ENCODE peak calls at places on chromosomes 3 and 15, in seven cellular contexts. One of them, this sample, is unnamed.

GRCh38 chr15:81317642-81318017 is 6.3 kb downstream of the STARD5 start:
- DNase-seq in endothelial cell of umbilical vein: no peak
- DNase-seq in suprapubic skin: no peak
- DNase-seq in bronchial epithelial cell: no peak
- DNase-seq in foreskin fibroblast: no peak
- DNase-seq in aorta: no peak
- DNase-seq in spleen: peak; percentile 47
- DNase-seq in this sample: no peak

GRCh38 chr3:57164606-57165573 is at the start of gene IL17RD:
- DNase-seq in aorta: peak; percentile 81
- DNase-seq in bronchial epithelial cell: peak; percentile 51
- DNase-seq in suprapubic skin: peak; percentile 85
- DNase-seq in foreskin fibroblast: peak; percentile 92
- DNase-seq in endothelial cell of umbilical vein: peak; percentile 74
- DNase-seq in spleen: peak; percentile 87
- DNase-seq in this sample: peak; percentile 81

GRCh38 chr3:192332386-192333291 is 394.7 kb downstream of the FGF12 start:
- DNase-seq in endothelial cell of umbilical vein: no peak
- DNase-seq in spleen: no peak
- DNase-seq in aorta: no peak
- DNase-seq in foreskin fibroblast: no peak
- DNase-seq in suprapubic skin: no peak
- DNase-seq in bronchial epithelial cell: no peak
- DNase-seq in this sample: no peak

GRCh38 chr15:41791970-41792637 is 17.8 kb downstream of the MAPKBP1 start:
- DNase-seq in spleen: no peak
- DNase-seq in aorta: no peak
- DNase-seq in foreskin fibroblast: peak; percentile 51
- DNase-seq in endothelial cell of umbilical vein: no peak
- DNase-seq in suprapubic skin: no peak
- DNase-seq in bronchial epithelial cell: no peak
- DNase-seq in this sample: no peak

GRCh38 chr15:48702569-48703239 is 57.2 kb upstream of the FBN1 start:
- DNase-seq in suprapubic skin: no peak
- DNase-seq in spleen: no peak
- DNase-seq in bronchial epithelial cell: no peak
- DNase-seq in foreskin fibroblast: peak; percentile 34
- DNase-seq in aorta: no peak
- DNase-seq in endothelial cell of umbilical vein: no peak
- DNase-seq in this sample: no peak

GRCh38 chr15:101286471-101287114 is 8.5 kb downstream of the SNRPA1 start:
- DNase-seq in spleen: no peak
- DNase-seq in suprapubic skin: no peak
- DNase-seq in aorta: no peak
- DNase-seq in bronchial epithelial cell: no peak
- DNase-seq in foreskin fibroblast: no peak
- DNase-seq in endothelial cell of umbilical vein: no peak
- DNase-seq in this sample: no peak

GRCh38 chr3:126490619-126491018 is 14.9 kb upstream of the ZXDC start:
- DNase-seq in bronchial epithelial cell: no peak
- DNase-seq in foreskin fibroblast: no peak
- DNase-seq in suprapubic skin: no peak
- DNase-seq in endothelial cell of umbilical vein: no peak
- DNase-seq in spleen: peak; percentile 30
- DNase-seq in aorta: no peak
- DNase-seq in this sample: no peak

GRCh38 chr3:9915252-9916141 is 1.4 kb upstream of the IL17RC start:
- DNase-seq in suprapubic skin: peak; percentile 88
- DNase-seq in foreskin fibroblast: peak; percentile 88
- DNase-seq in aorta: peak; percentile 85
- DNase-seq in spleen: peak; percentile 89
- DNase-seq in endothelial cell of umbilical vein: peak; percentile 50
- DNase-seq in bronchial epithelial cell: peak; percentile 23
- DNase-seq in this sample: peak; percentile 43

GRCh38 chr3:100149130-100149529 is 34.8 kb upstream of the FILIP1L start:
- DNase-seq in endothelial cell of umbilical vein: no peak
- DNase-seq in foreskin fibroblast: no peak
- DNase-seq in aorta: no peak
- DNase-seq in suprapubic skin: no peak
- DNase-seq in spleen: no peak
- DNase-seq in bronchial epithelial cell: no peak
- DNase-seq in this sample: no peak

GRCh38 chr3:64002248-64002647 is 21.0 kb downstream of the PSMD6 start:
- DNase-seq in endothelial cell of umbilical vein: no peak
- DNase-seq in bronchial epithelial cell: no peak
- DNase-seq in foreskin fibroblast: no peak
- DNase-seq in spleen: no peak
- DNase-seq in suprapubic skin: no peak
- DNase-seq in aorta: no peak
- DNase-seq in this sample: no peak

GRCh38 chr3:113054552-113054951 is 63.8 kb downstream of the GTPBP8 start:
- DNase-seq in suprapubic skin: no peak
- DNase-seq in spleen: no peak
- DNase-seq in aorta: no peak
- DNase-seq in bronchial epithelial cell: peak; percentile 80
- DNase-seq in foreskin fibroblast: peak; percentile 69
- DNase-seq in endothelial cell of umbilical vein: no peak
- DNase-seq in this sample: no peak

GRCh38 chr15:79640206-79640605 is 208.1 kb downstream of the MINAR1 start:
- DNase-seq in endothelial cell of umbilical vein: peak; percentile 74
- DNase-seq in foreskin fibroblast: peak; percentile 94
- DNase-seq in aorta: no peak
- DNase-seq in bronchial epithelial cell: peak; percentile 47
- DNase-seq in spleen: no peak
- DNase-seq in suprapubic skin: no peak
- DNase-seq in this sample: no peak

GRCh38 chr15:83108266-83109219 is 1.1 kb downstream of the TM6SF1 start:
- DNase-seq in spleen: peak; percentile 90
- DNase-seq in bronchial epithelial cell: peak; percentile 41
- DNase-seq in foreskin fibroblast: peak; percentile 50
- DNase-seq in suprapubic skin: no peak
- DNase-seq in endothelial cell of umbilical vein: peak; percentile 90
- DNase-seq in aorta: peak; percentile 88
- DNase-seq in this sample: peak; percentile 33

GRCh38 chr15:66765478-66766281 is 63.6 kb downstream of the SMAD6 start:
- DNase-seq in endothelial cell of umbilical vein: peak; percentile 93
- DNase-seq in suprapubic skin: no peak
- DNase-seq in foreskin fibroblast: no peak
- DNase-seq in bronchial epithelial cell: peak; percentile 61
- DNase-seq in aorta: peak; percentile 73
- DNase-seq in spleen: peak; percentile 53
- DNase-seq in this sample: peak; percentile 96

GRCh38 chr15:49692514-49693090 is 71.8 kb downstream of the DTWD1 start:
- DNase-seq in suprapubic skin: no peak
- DNase-seq in spleen: no peak
- DNase-seq in endothelial cell of umbilical vein: no peak
- DNase-seq in aorta: no peak
- DNase-seq in bronchial epithelial cell: no peak
- DNase-seq in foreskin fibroblast: peak; percentile 26
- DNase-seq in this sample: no peak

GRCh38 chr3:139830817-139831216 is 104.2 kb upstream of the CLSTN2 start:
- DNase-seq in spleen: no peak
- DNase-seq in foreskin fibroblast: no peak
- DNase-seq in bronchial epithelial cell: no peak
- DNase-seq in suprapubic skin: no peak
- DNase-seq in aorta: no peak
- DNase-seq in endothelial cell of umbilical vein: no peak
- DNase-seq in this sample: no peak

GRCh38 chr3:10753964-10754363 is 62.1 kb upstream of the SLC6A11 start:
- DNase-seq in aorta: no peak
- DNase-seq in foreskin fibroblast: peak; percentile 58
- DNase-seq in bronchial epithelial cell: peak; percentile 34
- DNase-seq in suprapubic skin: peak; percentile 41
- DNase-seq in endothelial cell of umbilical vein: peak; percentile 36
- DNase-seq in spleen: no peak
- DNase-seq in this sample: peak; percentile 74

GRCh38 chr3:169914321-169914720 is 2.9 kb downstream of the SAMD7 start:
- DNase-seq in bronchial epithelial cell: peak; percentile 50
- DNase-seq in aorta: no peak
- DNase-seq in spleen: no peak
- DNase-seq in endothelial cell of umbilical vein: peak; percentile 28
- DNase-seq in suprapubic skin: no peak
- DNase-seq in foreskin fibroblast: peak; percentile 75
- DNase-seq in this sample: no peak

GRCh38 chr15:85688703-85689102 is 106.0 kb downstream of the KLHL25 start:
- DNase-seq in endothelial cell of umbilical vein: peak; percentile 35
- DNase-seq in bronchial epithelial cell: no peak
- DNase-seq in suprapubic skin: no peak
- DNase-seq in aorta: no peak
- DNase-seq in spleen: no peak
- DNase-seq in foreskin fibroblast: no peak
- DNase-seq in this sample: no peak

GRCh38 chr15:70111203-70112017 is 13.7 kb upstream of the TLE3 start:
- DNase-seq in suprapubic skin: no peak
- DNase-seq in foreskin fibroblast: peak; percentile 83
- DNase-seq in spleen: no peak
- DNase-seq in bronchial epithelial cell: no peak
- DNase-seq in aorta: peak; percentile 79
- DNase-seq in endothelial cell of umbilical vein: peak; percentile 91
- DNase-seq in this sample: peak; percentile 97

GRCh38 chr3:120203621-120204020 is 81.4 kb downstream of the GPR156 start:
- DNase-seq in endothelial cell of umbilical vein: no peak
- DNase-seq in spleen: no peak
- DNase-seq in bronchial epithelial cell: no peak
- DNase-seq in foreskin fibroblast: no peak
- DNase-seq in aorta: no peak
- DNase-seq in suprapubic skin: no peak
- DNase-seq in this sample: no peak

GRCh38 chr15:78909791-78910228 is 35.0 kb downstream of the CTSH start:
- DNase-seq in endothelial cell of umbilical vein: peak; percentile 52
- DNase-seq in suprapubic skin: no peak
- DNase-seq in aorta: no peak
- DNase-seq in bronchial epithelial cell: peak; percentile 39
- DNase-seq in spleen: no peak
- DNase-seq in foreskin fibroblast: peak; percentile 71
- DNase-seq in this sample: peak; percentile 68

GRCh38 chr15:42070966-42071350 is 23.4 kb downstream of the PLA2G4D start:
- DNase-seq in suprapubic skin: peak; percentile 64
- DNase-seq in aorta: no peak
- DNase-seq in endothelial cell of umbilical vein: no peak
- DNase-seq in spleen: no peak
- DNase-seq in foreskin fibroblast: no peak
- DNase-seq in bronchial epithelial cell: no peak
- DNase-seq in this sample: no peak

GRCh38 chr3:53820756-53821580 is 25.3 kb downstream of the CHDH start:
- DNase-seq in aorta: no peak
- DNase-seq in foreskin fibroblast: no peak
- DNase-seq in endothelial cell of umbilical vein: no peak
- DNase-seq in spleen: peak; percentile 56
- DNase-seq in suprapubic skin: peak; percentile 76
- DNase-seq in bronchial epithelial cell: no peak
- DNase-seq in this sample: no peak

GRCh38 chr3:195794708-195795107 is 17.0 kb downstream of the MUC4 start:
- DNase-seq in spleen: no peak
- DNase-seq in aorta: peak; percentile 24
- DNase-seq in foreskin fibroblast: no peak
- DNase-seq in bronchial epithelial cell: no peak
- DNase-seq in endothelial cell of umbilical vein: no peak
- DNase-seq in suprapubic skin: no peak
- DNase-seq in this sample: peak; percentile 61

GRCh38 chr15:83144771-83145170 is 37.3 kb downstream of the TM6SF1 start:
- DNase-seq in foreskin fibroblast: no peak
- DNase-seq in suprapubic skin: no peak
- DNase-seq in aorta: no peak
- DNase-seq in bronchial epithelial cell: no peak
- DNase-seq in spleen: no peak
- DNase-seq in endothelial cell of umbilical vein: no peak
- DNase-seq in this sample: no peak

GRCh38 chr3:152298393-152299242 is 29.9 kb downstream of the MBNL1 start:
- DNase-seq in bronchial epithelial cell: peak; percentile 91
- DNase-seq in suprapubic skin: no peak
- DNase-seq in aorta: no peak
- DNase-seq in foreskin fibroblast: peak; percentile 98
- DNase-seq in endothelial cell of umbilical vein: peak; percentile 88
- DNase-seq in spleen: no peak
- DNase-seq in this sample: peak; percentile 93

DNA sequence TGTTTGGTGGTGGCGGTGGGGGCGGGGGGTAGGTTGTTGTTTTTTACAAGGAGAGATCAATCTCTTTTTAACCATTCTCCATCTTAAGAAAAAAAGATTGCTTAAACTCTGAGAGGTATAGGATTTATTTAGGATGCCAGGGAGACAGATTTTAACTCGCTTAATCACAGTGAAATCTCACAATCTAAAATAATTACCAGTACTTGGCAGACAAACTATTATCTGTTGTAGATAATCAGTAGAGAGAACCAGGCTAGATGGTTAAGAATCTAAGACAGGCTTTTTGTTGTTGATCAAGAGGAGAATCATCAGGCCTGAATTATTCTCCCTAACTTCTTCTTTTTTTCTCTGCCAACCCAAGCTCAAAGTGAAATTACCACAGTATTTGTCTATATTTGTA is 470.2 kb upstream of the ADAMTS9 start:
- DNase-seq in foreskin fibroblast: no peak
- DNase-seq in suprapubic skin: no peak
- DNase-seq in bronchial epithelial cell: no peak
- DNase-seq in aorta: no peak
- DNase-seq in spleen: no peak
- DNase-seq in endothelial cell of umbilical vein: no peak
- DNase-seq in this sample: no peak
- H3K4me3 ChIP-seq in foreskin fibroblast: no peak overlapping the region
- H3K4me3 ChIP-seq in suprapubic skin: no peak overlapping the region
- H3K4me3 ChIP-seq in bronchial epithelial cell: no peak overlapping the region
- H3K4me3 ChIP-seq in aorta: no peak overlapping the region
- H3K4me3 ChIP-seq in spleen: no peak overlapping the region
- H3K4me3 ChIP-seq in endothelial cell of umbilical vein: no peak overlapping the region
- H3K4me3 ChIP-seq in this sample: no peak overlapping the region

DNA sequence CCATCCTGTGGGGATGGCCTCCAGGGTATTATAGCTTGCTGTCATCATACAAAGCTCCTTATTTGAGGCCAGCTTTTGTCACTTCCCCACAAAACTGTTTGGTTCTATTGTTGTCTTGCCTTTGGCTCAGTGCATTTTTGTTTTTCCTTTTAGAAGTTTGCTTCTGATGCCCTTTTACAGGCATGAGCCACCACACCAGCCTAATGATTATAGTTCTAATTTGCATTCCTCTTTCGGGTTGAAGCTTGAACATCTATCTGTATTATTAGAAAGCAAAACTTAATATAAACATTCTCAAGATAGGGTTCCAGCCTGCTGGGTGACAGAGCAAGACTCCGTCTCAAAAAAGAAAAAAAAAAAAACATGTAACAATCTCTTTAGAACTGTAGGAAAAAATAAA is 39.8 kb downstream of the SMARCC1 start:
- DNase-seq in aorta: no peak
- DNase-seq in foreskin fibroblast: no peak
- DNase-seq in suprapubic skin: no peak
- DNase-seq in spleen: no peak
- DNase-seq in bronchial epithelial cell: no peak
- DNase-seq in endothelial cell of umbilical vein: no peak
- DNase-seq in this sample: no peak
- H3K4me3 ChIP-seq in aorta: no peak overlapping the region
- H3K4me3 ChIP-seq in foreskin fibroblast: no peak overlapping the region
- H3K4me3 ChIP-seq in suprapubic skin: no peak overlapping the region
- H3K4me3 ChIP-seq in spleen: no peak overlapping the region
- H3K4me3 ChIP-seq in bronchial epithelial cell: no peak overlapping the region
- H3K4me3 ChIP-seq in endothelial cell of umbilical vein: no peak overlapping the region
- H3K4me3 ChIP-seq in this sample: no peak overlapping the region

GRCh38 chr3:46988616-46989015 is 9.2 kb downstream of the NBEAL2 start:
- DNase-seq in spleen: no peak
- DNase-seq in aorta: no peak
- DNase-seq in suprapubic skin: no peak
- DNase-seq in endothelial cell of umbilical vein: no peak
- DNase-seq in bronchial epithelial cell: no peak
- DNase-seq in foreskin fibroblast: no peak
- DNase-seq in this sample: no peak
- H3K4me3 ChIP-seq in spleen: no peak overlapping the region
- H3K4me3 ChIP-seq in aorta: no peak overlapping the region
- H3K4me3 ChIP-seq in suprapubic skin: no peak overlapping the region
- H3K4me3 ChIP-seq in endothelial cell of umbilical vein: no peak overlapping the region
- H3K4me3 ChIP-seq in bronchial epithelial cell: no peak overlapping the region
- H3K4me3 ChIP-seq in foreskin fibroblast: no peak overlapping the region
- H3K4me3 ChIP-seq in this sample: no peak overlapping the region

GRCh38 chr15:77017091-77017660 is 22.2 kb downstream of the PSTPIP1 start:
- DNase-seq in aorta: no peak
- DNase-seq in endothelial cell of umbilical vein: no peak
- DNase-seq in bronchial epithelial cell: no peak
- DNase-seq in suprapubic skin: no peak
- DNase-seq in foreskin fibroblast: no peak
- DNase-seq in spleen: peak; percentile 66
- DNase-seq in this sample: no peak
- H3K4me3 ChIP-seq in aorta: no peak overlapping the region
- H3K4me3 ChIP-seq in endothelial cell of umbilical vein: no peak overlapping the region
- H3K4me3 ChIP-seq in bronchial epithelial cell: no peak overlapping the region
- H3K4me3 ChIP-seq in suprapubic skin: no peak overlapping the region
- H3K4me3 ChIP-seq in foreskin fibroblast: no peak overlapping the region
- H3K4me3 ChIP-seq in spleen: no peak overlapping the region
- H3K4me3 ChIP-seq in this sample: no peak overlapping the region

This sample was measured in HAP-1.